ENCODE peak calls at places on chromosomes 6 and 20, in eight cellular contexts. N is testis, G is cardiac fibroblast, B is tibial artery, E is lower lobe of right lung, P is heart right ventricle, C is heart left ventricle, O is fibroblast of lung. W is an unnamed sample.

GRCh38 chr20:49612127-49612738 is 44.3 kb upstream of the PTGIS start:
- DNase-seq in N (peak), G (no peak), B (no peak), E (peak), P (peak), C (peak), O (no peak), W (no peak)

GRCh38 chr6:164243012-164243610 is 828.6 kb downstream of the QKI start:
- DNase-seq in N (no peak), G (no peak), B (no peak), E (no peak), P (no peak), C (no peak), O (no peak), W (no peak)

GRCh38 chr6:7058250-7058923 is 49.4 kb upstream of the RREB1 start:
- DNase-seq in N (no peak), G (peak), B (no peak), E (peak), P (no peak), C (no peak), O (peak), W (no peak)

GRCh38 chr6:112912351-112913101 is 565.4 kb downstream of the RFPL4B start:
- DNase-seq in N (no peak), G (peak), B (no peak), E (no peak), P (no peak), C (no peak), O (peak), W (no peak)

GRCh38 chr6:128600397-128600951 is 80.1 kb upstream of the PTPRK start:
- DNase-seq in N (no peak), G (peak), B (no peak), E (no peak), P (no peak), C (peak), O (peak), W (peak)

GRCh38 chr6:160142115-160142715 is 20.6 kb downstream of the SLC22A1 start:
- DNase-seq in N (no peak), G (no peak), B (no peak), E (no peak), P (no peak), C (no peak), O (no peak), W (no peak)

GRCh38 chr20:51095755-51096509 is 73.0 kb upstream of the KCNG1 start:
- DNase-seq in N (no peak), G (peak), B (no peak), E (no peak), P (no peak), C (no peak), O (no peak), W (no peak)

GRCh38 chr6:55175078-55175777 is 913 bp downstream of the HCRTR2 start:
- DNase-seq in N (no peak), G (no peak), B (no peak), E (no peak), P (no peak), C (no peak), O (no peak), W (no peak)

GRCh38 chr20:39698706-39699211 is 736.6 kb downstream of the DHX35 start:
- DNase-seq in N (no peak), G (no peak), B (no peak), E (no peak), P (no peak), C (no peak), O (no peak), W (no peak)

GRCh38 chr6:166496460-166496859 is 90.0 kb downstream of the RAMACL start:
- DNase-seq in N (no peak), G (no peak), B (no peak), E (no peak), P (no peak), C (no peak), O (no peak), W (no peak)

GRCh38 chr20:41000628-41001027 is 28.0 kb upstream of the TOP1 start:
- DNase-seq in N (no peak), G (no peak), B (no peak), E (no peak), P (no peak), C (no peak), O (no peak), W (no peak)

GRCh38 chr20:22773326-22773725 is 189.0 kb upstream of the FOXA2 start:
- DNase-seq in N (no peak), G (no peak), B (no peak), E (no peak), P (no peak), C (no peak), O (no peak), W (no peak)

GRCh38 chr6:27241443-27241842 is 6.1 kb upstream of the PRSS16 start:
- DNase-seq in N (no peak), G (no peak), B (no peak), E (no peak), P (no peak), C (no peak), O (no peak), W (no peak)

GRCh38 chr20:41512624-41513023 is 105.6 kb downstream of the CHD6 start:
- DNase-seq in N (no peak), G (no peak), B (no peak), E (no peak), P (no peak), C (no peak), O (no peak), W (no peak)

GRCh38 chr6:125004198-125004597 is 42.0 kb downstream of the RNF217 start:
- DNase-seq in N (no peak), G (no peak), B (no peak), E (no peak), P (peak), C (peak), O (no peak), W (no peak)

GRCh38 chr6:22132662-22133061 is 164.2 kb downstream of the PRL start:
- DNase-seq in N (no peak), G (no peak), B (no peak), E (no peak), P (no peak), C (no peak), O (no peak), W (no peak)

GRCh38 chr6:30562470-30563425 is 5.7 kb downstream of the PRR3 start:
- DNase-seq in N (no peak), G (no peak), B (no peak), E (no peak), P (no peak), C (no peak), O (no peak), W (no peak)

GRCh38 chr20:57433658-57434389 is 42.6 kb downstream of the RBM38 start:
- DNase-seq in N (no peak), G (no peak), B (no peak), E (no peak), P (no peak), C (no peak), O (no peak), W (no peak)

GRCh38 chr20:57435105-57435497 is 43.9 kb downstream of the RBM38 start:
- DNase-seq in N (no peak), G (no peak), B (no peak), E (no peak), P (no peak), C (no peak), O (no peak), W (no peak)

GRCh38 chr20:57432874-57433491 is 41.8 kb downstream of the RBM38 start:
- DNase-seq in N (no peak), G (no peak), B (no peak), E (peak), P (peak), C (peak), O (no peak), W (no peak)

GRCh38 chr20:57435498-57436222 is 44.5 kb downstream of the RBM38 start:
- DNase-seq in N (peak), G (peak), B (peak), E (peak), P (peak), C (peak), O (no peak), W (no peak)

GRCh38 chr20:57434390-57434700 is 43.1 kb downstream of the RBM38 start:
- DNase-seq in N (peak), G (no peak), B (no peak), E (no peak), P (no peak), C (no peak), O (no peak), W (no peak)
- TF ChIP-seq CTCF in N (no peak), G (no peak), B (no peak), E (no peak), P (peak), C (no peak), O (no peak), W (no peak)

GRCh38 chr6:42819803-42820508 is 38.1 kb downstream of the BICRAL start:
- DNase-seq in N (no peak), G (peak), B (no peak), E (no peak), P (no peak), C (no peak), O (peak), W (no peak)
- TF ChIP-seq CTCF in N (no peak), G (peak), B (no peak), E (peak), P (no peak), C (no peak), O (peak), W (no peak)

DNA sequence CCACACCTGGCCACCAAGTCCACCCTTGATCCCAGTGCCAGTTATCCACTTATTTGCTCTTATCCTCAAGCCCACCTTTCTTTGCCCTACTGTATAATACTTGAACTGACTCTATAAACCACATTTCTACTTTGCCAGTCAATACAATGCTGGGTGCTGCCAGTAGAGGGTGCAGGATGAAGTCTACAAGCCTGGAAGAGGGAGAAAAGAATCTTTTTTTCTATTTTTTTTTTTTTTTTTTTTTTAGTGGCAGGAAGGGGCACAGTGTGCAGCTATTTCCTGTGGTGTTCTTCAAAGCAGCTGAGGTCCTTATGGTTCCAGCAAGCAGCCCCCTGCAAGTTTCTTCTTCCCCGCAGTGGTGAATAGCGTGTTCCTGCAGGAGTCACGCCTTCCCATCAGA is 22.2 kb upstream of the GABRR1 start:
- DNase-seq in N (no peak), G (peak), B (no peak), E (no peak), P (no peak), C (no peak), O (no peak), W (peak)
- TF ChIP-seq CTCF in N (no peak), G (peak), B (no peak), E (no peak), P (peak), C (no peak), O (no peak), W (peak)

GRCh38 chr6:88013554-88013953 is 34.1 kb upstream of the SPACA1 start:
- DNase-seq in N (no peak), G (peak), B (no peak), E (no peak), P (no peak), C (no peak), O (no peak), W (no peak)
- TF ChIP-seq CTCF in N (peak), G (peak), B (no peak), E (no peak), P (no peak), C (no peak), O (no peak), W (peak)

GRCh38 chr6:33816911-33817310 is 13.1 kb upstream of the MLN start:
- DNase-seq in N (no peak), G (no peak), B (no peak), E (peak), P (no peak), C (no peak), O (no peak), W (no peak)
- TF ChIP-seq CTCF in N (no peak), G (no peak), B (no peak), E (no peak), P (no peak), C (no peak), O (no peak), W (no peak)

GRCh38 chr20:45548410-45548809 is 1.2 kb upstream of the EPPIN start:
- DNase-seq in N (no peak), G (no peak), B (no peak), E (no peak), P (no peak), C (no peak), O (no peak), W (no peak)
- TF ChIP-seq CTCF in N (no peak), G (no peak), B (no peak), E (no peak), P (no peak), C (no peak), O (no peak), W (no peak)

W was measured in endothelial cell.